ENCODE peak calls at places on chromosomes 12 and 14, in four cellular contexts. D is HepG2, T is GM12878, W is K562. K is an unnamed sample.

GRCh38 chr14:66009104-66009503 is 477.1 kb upstream of the CCDC196 start:
- DNase-seq in D (no peak), W (no peak), T (no peak), K (no peak)

GRCh38 chr12:77943466-77943865 is 112.8 kb downstream of the NAV3 start:
- DNase-seq in D (no peak), W (no peak), T (no peak), K (no peak)

GRCh38 chr12:89353188-89353822 is 1.0 kb upstream of the DUSP6 start:
- DNase-seq in D (peak), T (no peak), W (no peak), K (peak)

GRCh38 chr14:50892255-50892654 is 20.4 kb downstream of the ABHD12B start:
- DNase-seq in T (no peak), W (no peak), D (peak), K (no peak)

GRCh38 chr12:3732901-3733300 is 20.0 kb downstream of the CRACR2A start:
- DNase-seq in W (no peak), T (no peak), D (no peak), K (no peak)

GRCh38 chr14:51547701-51548100 is 104.0 kb upstream of the FRMD6 start:
- DNase-seq in T (no peak), W (no peak), D (no peak), K (no peak)

GRCh38 chr12:28021704-28022103 is 49.2 kb upstream of the PTHLH start:
- DNase-seq in D (peak), W (no peak), T (no peak), K (no peak)

GRCh38 chr12:60847281-60847680 is 1251.5 kb downstream of the SLC16A7 start:
- DNase-seq in T (no peak), D (no peak), W (no peak), K (no peak)

GRCh38 chr12:33825986-33826602 is 196.2 kb upstream of the ALG10 start:
- DNase-seq in D (no peak), T (no peak), W (no peak), K (no peak)

GRCh38 chr14:93969082-93969828 is 7.1 kb downstream of the ASB2 start:
- DNase-seq in T (no peak), D (no peak), W (no peak), K (no peak)

GRCh38 chr12:3421191-3421590 is 69.8 kb upstream of the PRMT8 start:
- DNase-seq in D (no peak), T (no peak), W (no peak), K (no peak)

GRCh38 chr12:92988622-92989130 is 59.6 kb upstream of the EEA1 start:
- DNase-seq in D (peak), T (no peak), W (no peak), K (no peak)
- TF ChIP-seq BHLHE40 in D (no peak), T (no peak), W (no peak), K (no peak)

GRCh38 chr14:73685328-73685727 is 28.9 kb downstream of the PNMA1 start:
- DNase-seq in D (no peak), T (no peak), W (no peak), K (no peak)
- TF ChIP-seq FOXM1 in D (no peak), T (no peak), W (no peak), K (no peak)

DNA sequence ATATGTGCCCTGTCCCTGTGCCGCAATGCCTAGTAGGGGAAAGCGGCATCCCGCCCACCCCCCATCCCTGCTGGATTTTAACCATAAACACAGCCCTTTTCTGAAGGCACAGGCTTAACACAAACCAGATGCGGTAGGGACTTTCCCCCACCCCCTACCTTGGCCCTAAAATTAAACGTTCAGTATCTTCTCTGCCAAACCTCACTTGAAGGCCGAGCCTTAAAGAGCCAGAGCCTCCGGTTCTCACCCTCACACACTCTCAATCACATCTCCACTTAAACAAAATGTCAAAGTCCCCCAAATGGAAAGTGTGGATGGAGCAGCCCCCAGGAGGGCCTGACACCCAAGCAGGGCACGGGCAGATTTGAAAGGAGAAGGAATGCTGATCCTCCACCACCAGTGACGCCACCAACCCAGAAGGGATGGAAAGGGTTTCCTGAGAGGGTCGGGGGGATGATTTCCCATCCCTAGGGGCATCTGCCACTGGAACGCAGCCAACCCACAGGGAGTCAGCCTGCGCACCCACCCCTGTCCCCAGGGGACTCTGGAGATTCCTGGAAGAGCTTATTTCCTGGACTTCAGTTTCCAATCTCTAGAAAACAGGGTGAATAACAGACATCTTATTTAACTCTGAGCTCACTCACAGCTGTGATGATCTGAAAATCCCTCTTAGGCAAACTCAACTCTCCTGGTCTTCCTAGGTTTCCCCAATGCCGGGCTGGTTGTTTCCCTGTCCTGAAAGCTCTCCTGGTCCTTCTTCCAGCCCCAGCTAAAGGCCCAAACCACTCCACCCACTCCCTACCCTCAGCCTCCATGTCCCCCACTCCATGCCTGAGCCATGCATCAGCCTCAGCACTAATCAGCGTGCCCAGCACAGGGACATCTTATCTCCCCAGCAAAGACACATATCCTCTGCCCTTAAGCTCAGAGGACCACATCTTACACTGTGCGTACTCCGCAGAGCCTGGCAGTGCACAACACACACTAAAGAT is 26.3 kb downstream of the ACTN1 start:
- DNase-seq in W (peak), T (no peak), D (no peak), K (no peak)
- TF ChIP-seq BHLHE40 in W (no peak), T (no peak), D (no peak), K (no peak)

GRCh38 chr12:119565404-119565803 is 28.2 kb upstream of the TMEM233 start:
- DNase-seq in D (no peak), W (no peak), T (no peak), K (no peak)
- TF ChIP-seq FOXM1 in D (no peak), W (no peak), T (no peak), K (no peak)

GRCh38 chr12:58917699-58918334 is 2.5 kb downstream of the LRIG3 start:
- DNase-seq in D (no peak), T (no peak), W (no peak), K (no peak)

GRCh38 chr12:58919271-58920101 is 818 bp downstream of the LRIG3 start:
- DNase-seq in D (peak), T (no peak), W (no peak), K (peak)

GRCh38 chr12:58918475-58918874 is 1.8 kb downstream of the LRIG3 start:
- DNase-seq in D (no peak), T (no peak), W (no peak), K (no peak)

GRCh38 chr12:58920956-58921861 is 905 bp upstream of the LRIG3 start:
- DNase-seq in T (no peak), D (peak), W (no peak), K (no peak)

DNA sequence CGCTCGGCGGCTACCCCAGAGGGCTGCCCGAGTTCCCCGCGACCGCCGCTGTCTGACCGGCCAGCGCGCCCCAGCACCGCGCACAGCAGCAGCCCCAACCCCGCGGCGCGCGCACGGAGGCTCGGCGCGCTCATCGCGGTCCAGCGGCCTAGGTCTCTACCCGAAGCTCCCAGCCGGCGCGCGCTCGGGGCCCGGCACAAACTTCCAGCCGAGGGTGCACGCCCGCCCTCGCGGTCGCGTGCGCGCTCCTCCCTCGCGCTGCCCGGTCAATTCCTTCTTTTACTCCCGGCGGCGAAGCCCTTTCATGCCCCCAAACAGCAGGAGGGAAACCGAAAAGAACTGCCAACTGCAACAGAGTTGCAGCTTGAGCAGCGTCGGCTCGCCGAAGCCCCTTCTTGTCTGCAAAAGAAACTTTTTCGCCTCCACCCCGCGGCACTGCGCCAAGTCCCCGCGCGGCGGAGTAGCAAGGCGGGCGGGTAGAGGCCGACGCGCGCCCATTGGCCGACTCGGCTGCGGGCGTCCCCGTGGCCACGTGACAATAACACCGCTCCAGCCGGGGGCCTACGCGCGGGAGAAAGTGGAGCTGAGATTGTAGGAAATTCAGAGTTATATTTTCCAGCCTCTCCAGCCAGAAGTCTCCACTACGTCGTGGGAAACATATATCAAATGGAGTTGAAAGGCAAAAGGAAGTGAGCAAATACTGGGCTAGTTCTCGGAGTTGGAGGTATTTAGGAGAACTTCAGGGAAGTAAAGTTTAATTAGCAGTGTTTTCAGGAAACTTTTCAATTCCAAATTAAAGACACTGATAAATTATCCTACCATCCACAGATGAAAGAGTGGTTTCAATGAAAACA is at the start of gene LRIG3:
- DNase-seq in W (peak), D (peak), T (no peak), K (peak)
- TF ChIP-seq BHLHE40 in W (no peak), D (peak), T (peak), K (no peak)

K was measured in HEK293T.